ENCODE peak calls at places on chromosomes 5 and 9, in five cellular contexts. G is left cardiac atrium, Y is anterior cingulate cortex, U is mucosa of descending colon, B is fibroblast of the aortic adventitia. D is an unnamed sample.

GRCh38 chr5:139763584-139764249 is 31.9 kb upstream of the PSD2 start:
- DNase-seq in G (no peak), Y (no peak), U (no peak), B (no peak), D (no peak)

GRCh38 chr5:172048170-172048422 is 41.7 kb upstream of the FBXW11 start:
- DNase-seq in G (no peak), Y (no peak), U (no peak), B (no peak), D (no peak)

GRCh38 chr5:179802950-179803562 is 3.6 kb downstream of the MGAT4B start:
- DNase-seq in G (no peak), Y (no peak), U (peak; percentile 12), B (no peak), D (no peak)

GRCh38 chr5:26323794-26324193 is 714.6 kb downstream of the CDH9 start:
- DNase-seq in G (no peak), Y (no peak), U (no peak), B (no peak), D (no peak)

GRCh38 chr5:9885164-9885563 is 255.0 kb upstream of the TAS2R1 start:
- DNase-seq in G (no peak), Y (no peak), U (no peak), B (no peak), D (no peak)

GRCh38 chr9:26261503-26262330 is 583.5 kb upstream of the TUSC1 start:
- DNase-seq in G (no peak), Y (no peak), U (no peak), B (peak; percentile 79), D (no peak)

GRCh38 chr5:2536632-2537031 is 214.8 kb downstream of the IRX2 start:
- DNase-seq in G (no peak), Y (no peak), U (no peak), B (no peak), D (no peak)

GRCh38 chr5:150512368-150512747 is 4.4 kb downstream of the NDST1 start:
- DNase-seq in G (no peak), Y (no peak), U (peak; percentile 65), B (peak; percentile 73), D (no peak)

GRCh38 chr5:15421798-15422456 is 78.1 kb upstream of the FBXL7 start:
- DNase-seq in G (no peak), Y (no peak), U (no peak), B (peak; percentile 5), D (no peak)

GRCh38 chr9:78958887-78959286 is 612.9 kb upstream of the TLE4 start:
- DNase-seq in G (no peak), Y (no peak), U (no peak), B (no peak), D (no peak)

GRCh38 chr5:68122439-68122906 is 93.1 kb upstream of the PIK3R1 start:
- DNase-seq in G (no peak), Y (no peak), U (peak; percentile 69), B (no peak), D (no peak)

GRCh38 chr5:35513612-35514011 is 104.1 kb upstream of the SPEF2 start:
- DNase-seq in G (no peak), Y (no peak), U (no peak), B (no peak), D (no peak)

GRCh38 chr9:35828716-35829083 is at the start of gene FAM221B:
- DNase-seq in G (peak; percentile 51), Y (no peak), U (no peak), B (peak; percentile 19), D (no peak)

GRCh38 chr5:4019841-4020240 is 424.2 kb downstream of the IRX1 start:
- DNase-seq in G (no peak), Y (no peak), U (no peak), B (no peak), D (no peak)

GRCh38 chr9:104820336-104820735 is 56.4 kb downstream of the NIPSNAP3B start:
- DNase-seq in G (no peak), Y (no peak), U (no peak), B (no peak), D (no peak)

GRCh38 chr5:53194086-53194485 is 84.5 kb upstream of the MOCS2 start:
- DNase-seq in G (no peak), Y (no peak), U (no peak), B (peak; percentile 40), D (no peak)

GRCh38 chr9:73680831-73681230 is 529.2 kb downstream of the ANXA1 start:
- DNase-seq in G (no peak), Y (no peak), U (no peak), B (no peak), D (no peak)

GRCh38 chr5:68215888-68216736 is 556 bp downstream of the PIK3R1 start:
- DNase-seq in G (peak; percentile 53), Y (peak; percentile 58), U (peak; percentile 70), B (no peak), D (no peak)

GRCh38 chr9:4117835-4118610 is 181.8 kb downstream of the GLIS3 start:
- DNase-seq in G (no peak), Y (no peak), U (peak; percentile 28), B (no peak), D (no peak)

GRCh38 chr5:14868771-14869170 is 2.8 kb downstream of the ANKH start:
- DNase-seq in G (no peak), Y (no peak), U (peak; percentile 54), B (no peak), D (no peak)

GRCh38 chr5:150573867-150574817 is 66.2 kb downstream of the NDST1 start:
- DNase-seq in G (no peak), Y (no peak), U (no peak), B (no peak), D (no peak)

GRCh38 chr9:95213102-95213501 is 104.4 kb downstream of the FANCC start:
- DNase-seq in G (no peak), Y (no peak), U (no peak), B (no peak), D (no peak)

GRCh38 chr5:57434227-57434640 is 48.4 kb downstream of the ACTBL2 start:
- DNase-seq in G (peak; percentile 54), Y (no peak), U (no peak), B (peak; percentile 100), D (no peak)

GRCh38 chr9:37998881-37999311 is 70.1 kb downstream of the SHB start:
- DNase-seq in G (peak; percentile 46), Y (no peak), U (no peak), B (no peak), D (no peak)

GRCh38 chr5:10580531-10581423 is 16.9 kb downstream of the ANKRD33B start:
- DNase-seq in G (no peak), Y (no peak), U (no peak), B (no peak), D (no peak)

GRCh38 chr9:134461436-134461982 is 135.3 kb downstream of the RXRA start:
- DNase-seq in G (no peak), Y (no peak), U (no peak), B (peak; percentile 33), D (no peak)

GRCh38 chr5:145943674-145944121 is 7.3 kb downstream of the SH3RF2 start:
- DNase-seq in G (peak; percentile 38), Y (no peak), U (peak; percentile 62), B (peak; percentile 64), D (no peak)

GRCh38 chr5:160133071-160133917 is 14.0 kb upstream of the PWWP2A start:
- DNase-seq in G (peak; percentile 69), Y (peak; percentile 6), U (peak; percentile 22), B (peak; percentile 50), D (no peak)

GRCh38 chr9:132384376-132384775 is 22.3 kb downstream of the TTF1 start:
- DNase-seq in G (no peak), Y (no peak), U (no peak), B (no peak), D (no peak)

GRCh38 chr5:21680196-21680595 is 1172.9 kb downstream of the CDH12 start:
- DNase-seq in G (no peak), Y (no peak), U (no peak), B (peak; percentile 61), D (no peak)

GRCh38 chr5:176776916-176777315 is 33.4 kb upstream of the UNC5A start:
- DNase-seq in G (no peak), Y (no peak), U (no peak), B (no peak), D (no peak)

GRCh38 chr9:21583628-21584027 is 101.5 kb upstream of the IFNE start:
- DNase-seq in G (no peak), Y (no peak), U (no peak), B (no peak), D (no peak)